ENCODE peak calls at places on chromosomes 2 and 18, in four cellular contexts. One of them, this sample, is unnamed.

GRCh38 chr18:48864876-48865275 is 85.9 kb downstream of the SMAD7 start:
- DNase-seq in HCT116: no peak
- DNase-seq in K562: no peak
- DNase-seq in H1: no peak
- DNase-seq in this sample: no peak

GRCh38 chr2:38462121-38462634 is 85.1 kb upstream of the ATL2 start:
- DNase-seq in HCT116: peak; percentile 94
- DNase-seq in K562: peak; percentile 62
- DNase-seq in H1: no peak
- DNase-seq in this sample: no peak

GRCh38 chr2:120470041-120470716 is 124.2 kb downstream of the INHBB start:
- DNase-seq in HCT116: no peak
- DNase-seq in K562: no peak
- DNase-seq in H1: no peak
- DNase-seq in this sample: peak; percentile 95

GRCh38 chr2:207142461-207142860 is 23.3 kb downstream of the KLF7 start:
- DNase-seq in HCT116: no peak
- DNase-seq in K562: no peak
- DNase-seq in H1: peak; percentile 37
- DNase-seq in this sample: no peak

GRCh38 chr2:18379869-18380268 is 180.6 kb downstream of the RDH14 start:
- DNase-seq in HCT116: no peak
- DNase-seq in K562: no peak
- DNase-seq in H1: no peak
- DNase-seq in this sample: no peak

GRCh38 chr2:232872826-232873225 is 2.8 kb downstream of the SNORC start:
- DNase-seq in HCT116: no peak
- DNase-seq in K562: no peak
- DNase-seq in H1: no peak
- DNase-seq in this sample: no peak

GRCh38 chr2:182907081-182907830 is 40.8 kb upstream of the FRZB start:
- DNase-seq in HCT116: no peak
- DNase-seq in K562: peak; percentile 52
- DNase-seq in H1: peak; percentile 56
- DNase-seq in this sample: no peak

GRCh38 chr2:181639686-181640085 is 17.2 kb downstream of the CERKL start:
- DNase-seq in HCT116: no peak
- DNase-seq in K562: no peak
- DNase-seq in H1: no peak
- DNase-seq in this sample: no peak

GRCh38 chr2:42675815-42676214 is 88.1 kb downstream of the OXER1 start:
- DNase-seq in HCT116: no peak
- DNase-seq in K562: no peak
- DNase-seq in H1: no peak
- DNase-seq in this sample: peak; percentile 79

GRCh38 chr2:222174450-222174849 is 124.3 kb downstream of the PAX3 start:
- DNase-seq in HCT116: no peak
- DNase-seq in K562: no peak
- DNase-seq in H1: no peak
- DNase-seq in this sample: peak; percentile 26

GRCh38 chr2:237687666-237688065 is 60.3 kb downstream of the LRRFIP1 start:
- DNase-seq in HCT116: no peak
- DNase-seq in K562: no peak
- DNase-seq in H1: no peak
- DNase-seq in this sample: peak; percentile 90
- TF ChIP-seq FOSL1 in HCT116: no peak
- TF ChIP-seq FOSL1 in K562: peak; percentile 65
- TF ChIP-seq FOSL1 in H1: no peak
- TF ChIP-seq FOSL1 in this sample: no peak

GRCh38 chr2:69168950-69169695 is 156.1 kb downstream of the ANTXR1 start:
- DNase-seq in HCT116: no peak
- DNase-seq in K562: no peak
- DNase-seq in H1: no peak
- DNase-seq in this sample: no peak

GRCh38 chr2:69168144-69168813 is 155.3 kb downstream of the ANTXR1 start:
- DNase-seq in HCT116: no peak
- DNase-seq in K562: no peak
- DNase-seq in H1: no peak
- DNase-seq in this sample: no peak

GRCh38 chr2:69171829-69172228 is 158.8 kb downstream of the ANTXR1 start:
- DNase-seq in HCT116: no peak
- DNase-seq in K562: no peak
- DNase-seq in H1: no peak
- DNase-seq in this sample: no peak

GRCh38 chr2:69171070-69171811 is 158.3 kb downstream of the ANTXR1 start:
- DNase-seq in HCT116: no peak
- DNase-seq in K562: no peak
- DNase-seq in H1: no peak
- DNase-seq in this sample: peak; percentile 46

DNA sequence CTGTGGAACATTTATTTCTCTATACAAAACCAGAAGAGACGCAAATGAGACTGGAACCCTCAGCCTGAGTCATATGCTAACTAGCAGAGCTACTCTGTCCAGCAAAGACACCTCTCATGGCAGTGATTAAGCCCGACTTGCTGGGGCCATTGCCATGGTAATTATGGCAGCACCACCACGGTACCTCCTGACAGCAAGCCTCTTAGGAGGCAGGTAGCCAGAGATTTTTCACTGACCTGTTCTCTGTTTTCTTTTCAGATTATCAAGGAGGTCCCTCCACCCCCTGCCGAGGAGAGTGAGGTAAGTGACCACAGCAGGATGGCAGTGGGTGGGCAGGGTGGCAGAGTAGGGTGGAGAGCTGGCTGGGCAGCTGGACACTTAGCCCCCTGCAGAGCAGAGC is 157.0 kb downstream of the ANTXR1 start:
- DNase-seq in HCT116: no peak
- DNase-seq in K562: no peak
- DNase-seq in H1: no peak
- DNase-seq in this sample: no peak
- TF ChIP-seq FOSL1 in HCT116: no peak
- TF ChIP-seq FOSL1 in K562: no peak
- TF ChIP-seq FOSL1 in H1: no peak
- TF ChIP-seq FOSL1 in this sample: no peak

DNA sequence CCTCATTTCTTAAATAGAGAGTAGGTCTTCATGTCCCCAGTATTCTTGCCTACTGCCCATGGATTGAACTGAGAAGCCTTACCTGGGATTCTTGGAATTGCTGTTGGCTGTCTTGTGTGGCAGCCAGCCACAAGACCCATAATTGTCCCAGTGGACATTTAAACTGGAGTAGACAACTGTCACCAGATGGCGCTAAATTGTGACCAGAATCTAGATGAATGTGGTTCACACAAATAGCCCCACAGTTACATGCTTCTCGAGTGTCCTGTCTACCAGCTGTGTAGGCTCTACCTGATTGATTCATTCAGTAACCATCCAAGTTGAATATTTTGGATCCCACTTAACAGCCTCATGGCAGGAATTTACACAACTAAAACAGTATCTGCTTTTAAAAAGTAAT is 73.2 kb downstream of the MAP4K4 start:
- DNase-seq in HCT116: peak; percentile 62
- DNase-seq in K562: peak; percentile 56
- DNase-seq in H1: no peak
- DNase-seq in this sample: peak; percentile 82
- TF ChIP-seq FOSL1 in HCT116: no peak
- TF ChIP-seq FOSL1 in K562: no peak
- TF ChIP-seq FOSL1 in H1: no peak
- TF ChIP-seq FOSL1 in this sample: no peak

DNA sequence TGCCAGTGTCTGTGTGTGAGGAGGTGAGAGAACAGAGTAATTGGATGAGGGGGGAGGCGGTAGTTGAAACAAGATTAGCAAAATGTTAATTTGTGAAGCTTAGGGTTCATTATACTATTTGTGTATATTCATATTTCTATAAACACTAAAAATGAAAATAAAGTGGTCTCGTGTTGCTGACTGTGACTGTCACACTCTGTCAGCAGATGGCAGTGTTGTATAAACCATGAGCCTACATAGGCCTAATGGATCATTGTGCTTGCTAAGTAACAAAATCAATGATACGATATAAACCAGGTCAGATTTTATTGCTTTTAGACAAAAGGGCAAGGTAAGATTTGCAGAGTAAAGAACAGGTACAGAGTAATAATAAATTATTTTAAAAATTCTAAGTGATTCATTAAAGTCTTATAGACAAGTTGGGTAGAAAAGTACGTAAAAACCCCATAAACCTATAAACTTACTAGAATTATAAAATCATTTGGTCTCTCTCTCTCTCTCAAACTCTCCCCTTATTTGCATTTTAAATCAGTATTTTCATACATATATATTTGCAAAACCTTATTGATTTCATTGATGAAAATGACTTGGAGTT is 182.7 kb downstream of the RPIA start:
- DNase-seq in HCT116: peak; percentile 48
- DNase-seq in K562: peak; percentile 50
- DNase-seq in H1: no peak
- DNase-seq in this sample: peak; percentile 53
- TF ChIP-seq FOSL1 in HCT116: no peak
- TF ChIP-seq FOSL1 in K562: no peak
- TF ChIP-seq FOSL1 in H1: no peak
- TF ChIP-seq FOSL1 in this sample: no peak

GRCh38 chr18:54813305-54813704 is 15.0 kb upstream of the RAB27B start:
- DNase-seq in HCT116: no peak
- DNase-seq in K562: no peak
- DNase-seq in H1: no peak
- DNase-seq in this sample: no peak

GRCh38 chr18:54807303-54807702 is 21.0 kb upstream of the RAB27B start:
- DNase-seq in HCT116: no peak
- DNase-seq in K562: no peak
- DNase-seq in H1: no peak
- DNase-seq in this sample: no peak

GRCh38 chr18:54815086-54815485 is 13.2 kb upstream of the RAB27B start:
- DNase-seq in HCT116: no peak
- DNase-seq in K562: no peak
- DNase-seq in H1: no peak
- DNase-seq in this sample: no peak

GRCh38 chr18:54812885-54813284 is 15.4 kb upstream of the RAB27B start:
- DNase-seq in HCT116: no peak
- DNase-seq in K562: no peak
- DNase-seq in H1: no peak
- DNase-seq in this sample: no peak
- TF ChIP-seq FOSL1 in HCT116: no peak
- TF ChIP-seq FOSL1 in K562: no peak
- TF ChIP-seq FOSL1 in H1: no peak
- TF ChIP-seq FOSL1 in this sample: no peak

DNA sequence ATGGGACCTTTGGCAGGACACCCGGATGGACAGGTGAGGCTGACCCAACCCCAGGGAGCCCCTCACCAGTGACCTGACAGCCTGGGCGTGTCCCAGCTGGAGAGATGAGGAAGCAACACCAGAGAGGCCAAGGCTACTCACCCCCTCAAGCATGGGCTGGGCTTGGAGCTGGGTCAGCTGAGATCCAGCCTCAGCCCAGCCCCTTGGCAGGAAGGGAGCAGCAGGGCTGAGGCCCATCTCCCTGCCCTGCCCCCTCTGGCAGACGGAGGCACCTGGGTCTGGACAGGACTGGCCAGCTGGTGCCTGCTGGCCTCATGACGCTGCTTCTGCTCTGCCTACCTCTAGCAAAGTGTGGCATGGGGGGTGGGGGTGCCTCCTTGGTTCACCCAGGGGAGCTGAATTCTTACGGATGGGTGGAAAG is 37.8 kb downstream of the HS6ST1 start:
- DNase-seq in HCT116: no peak
- DNase-seq in K562: no peak
- DNase-seq in H1: no peak
- DNase-seq in this sample: no peak
- TF ChIP-seq FOSL1 in HCT116: no peak
- TF ChIP-seq FOSL1 in K562: no peak
- TF ChIP-seq FOSL1 in H1: no peak
- TF ChIP-seq FOSL1 in this sample: no peak

DNA sequence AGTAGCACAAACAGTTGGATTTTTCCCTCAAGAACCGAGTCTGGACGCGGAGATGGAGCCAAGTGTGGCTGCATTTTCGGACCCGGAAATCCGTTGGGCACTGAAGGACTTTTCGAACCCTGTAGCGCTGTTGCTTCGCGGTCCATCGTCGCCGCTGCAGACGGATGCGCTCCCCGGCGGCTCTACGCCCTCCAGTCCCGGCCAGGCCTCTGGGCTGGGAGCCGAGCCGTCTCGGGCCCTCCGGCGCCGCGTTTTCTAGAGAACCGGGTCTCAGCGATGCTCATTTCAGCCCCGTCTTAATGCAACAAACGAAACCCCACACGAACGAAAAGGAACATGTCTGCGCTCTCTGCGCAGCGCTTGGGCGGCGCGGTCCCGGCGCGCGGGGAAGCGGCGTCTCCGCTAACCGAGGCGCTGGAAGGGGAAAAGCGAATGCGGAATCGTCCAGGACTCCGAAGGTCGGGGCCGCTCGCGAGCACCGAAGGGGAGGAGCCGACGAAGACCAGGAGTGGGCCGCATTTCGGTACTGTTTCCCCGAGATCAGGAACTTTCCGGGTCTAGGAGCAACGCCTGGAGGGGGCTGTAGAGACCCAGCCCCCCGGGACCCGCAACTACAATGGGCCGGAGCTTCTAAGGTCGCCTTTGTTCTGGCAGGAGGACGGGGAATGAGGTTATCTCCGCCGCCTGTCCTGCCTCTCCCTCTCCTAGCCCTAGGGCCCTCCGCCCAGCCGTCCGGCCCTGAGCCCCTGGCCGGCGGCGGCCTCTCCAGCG is 3.2 kb downstream of the EMX1 start:
- DNase-seq in HCT116: no peak
- DNase-seq in K562: no peak
- DNase-seq in H1: peak; percentile 81
- DNase-seq in this sample: no peak
- TF ChIP-seq FOSL1 in HCT116: no peak
- TF ChIP-seq FOSL1 in K562: no peak
- TF ChIP-seq FOSL1 in H1: no peak
- TF ChIP-seq FOSL1 in this sample: no peak

GRCh38 chr2:226431301-226431955 is 368.2 kb downstream of the IRS1 start:
- DNase-seq in HCT116: no peak
- DNase-seq in K562: no peak
- DNase-seq in H1: no peak
- DNase-seq in this sample: peak; percentile 49
- TF ChIP-seq FOSL1 in HCT116: no peak
- TF ChIP-seq FOSL1 in K562: no peak
- TF ChIP-seq FOSL1 in H1: no peak
- TF ChIP-seq FOSL1 in this sample: no peak

GRCh38 chr2:118847447-118848172 is at the start of gene EN1:
- DNase-seq in HCT116: no peak
- DNase-seq in K562: peak; percentile 86
- DNase-seq in H1: peak; percentile 85
- DNase-seq in this sample: no peak
- TF ChIP-seq FOSL1 in HCT116: no peak
- TF ChIP-seq FOSL1 in K562: no peak
- TF ChIP-seq FOSL1 in H1: no peak
- TF ChIP-seq FOSL1 in this sample: no peak

GRCh38 chr2:191421950-191422349 is 176.7 kb downstream of the MYO1B start:
- DNase-seq in HCT116: no peak
- DNase-seq in K562: no peak
- DNase-seq in H1: no peak
- DNase-seq in this sample: no peak
- TF ChIP-seq FOSL1 in HCT116: no peak
- TF ChIP-seq FOSL1 in K562: no peak
- TF ChIP-seq FOSL1 in H1: no peak
- TF ChIP-seq FOSL1 in this sample: no peak